ENCODE peak calls at places on chromosomes 7 and 10, in ten cellular contexts. V, F, B, N, W, P, K, Z, T and Y are unnamed samples.

GRCh38 chr10:351770-352318 is 216.6 kb downstream of the ZMYND11 start:
- DNase-seq in Z (no peak), F (no peak), N (no peak), K (no peak), T (no peak), P (no peak), W (no peak), V (no peak), B (no peak), Y (no peak)

GRCh38 chr10:130377986-130378545 is 241.9 kb downstream of the GLRX3 start:
- DNase-seq in W (no peak), F (no peak), T (no peak), Z (no peak), N (no peak), K (no peak), B (no peak), V (no peak), P (no peak), Y (no peak)

GRCh38 chr10:341081-341740 is 206.0 kb downstream of the ZMYND11 start:
- DNase-seq in F (no peak), K (no peak), V (no peak), P (no peak), B (no peak), W (no peak), N (no peak), T (no peak), Z (no peak), Y (no peak)

GRCh38 chr10:28632597-28632940 is 44.8 kb upstream of the BAMBI start:
- DNase-seq in V (no peak), T (no peak), N (no peak), B (no peak), P (no peak), K (peak; percentile 12), F (no peak), Z (no peak), W (no peak), Y (no peak)

GRCh38 chr7:70788276-70788675 is 343.7 kb upstream of the GALNT17 start:
- DNase-seq in V (no peak), K (no peak), T (no peak), W (peak; percentile 33), P (no peak), N (no peak), B (no peak), F (no peak), Z (no peak), Y (no peak)

GRCh38 chr10:60282771-60283353 is 106.8 kb downstream of the ANK3 start:
- DNase-seq in V (no peak), F (no peak), K (peak; percentile 99), P (no peak), T (peak; percentile 28), W (no peak), Z (no peak), B (peak; percentile 56), N (peak; percentile 8), Y (no peak)

GRCh38 chr10:43209064-43209455 is 57.8 kb downstream of the RASGEF1A start:
- DNase-seq in P (no peak), V (peak; percentile 20), N (no peak), K (no peak), Z (no peak), F (no peak), B (no peak), W (no peak), T (no peak), Y (no peak)

GRCh38 chr7:2968616-2969397 is 74.9 kb downstream of the CARD11 start:
- DNase-seq in K (no peak), B (no peak), F (no peak), P (no peak), Z (no peak), N (no peak), W (no peak), T (no peak), V (no peak), Y (no peak)

GRCh38 chr10:1521741-1522140 is 215.6 kb downstream of the ADARB2 start:
- DNase-seq in B (no peak), N (no peak), F (no peak), Z (no peak), T (no peak), P (no peak), V (no peak), K (no peak), W (no peak), Y (no peak)

GRCh38 chr10:98340261-98340675 is 72.3 kb upstream of the LOXL4 start:
- DNase-seq in B (peak; percentile 49), V (no peak), F (no peak), N (peak; percentile 62), K (peak; percentile 20), T (no peak), W (no peak), Z (no peak), P (no peak), Y (no peak)

GRCh38 chr10:132841254-132841975 is 55.5 kb upstream of the NKX6-2 start:
- DNase-seq in K (no peak), V (no peak), P (no peak), T (no peak), F (no peak), W (no peak), N (no peak), Z (no peak), B (no peak), Y (peak; percentile 24)

GRCh38 chr7:81715984-81716588 is 53.8 kb downstream of the HGF start:
- DNase-seq in W (peak; percentile 15), N (no peak), K (peak; percentile 83), Z (no peak), F (no peak), B (peak; percentile 53), P (no peak), T (no peak), V (no peak), Y (no peak)

GRCh38 chr10:112071596-112072133 is 111.9 kb downstream of the GPAM start:
- DNase-seq in W (no peak), P (no peak), N (no peak), F (no peak), K (peak; percentile 56), Z (no peak), V (no peak), B (no peak), T (no peak), Y (no peak)

GRCh38 chr7:30679664-30680063 is 2.6 kb downstream of the CRHR2 start:
- DNase-seq in T (no peak), P (no peak), V (no peak), K (no peak), W (no peak), F (no peak), B (no peak), N (no peak), Z (no peak), Y (no peak)

GRCh38 chr7:48285365-48285764 is 114.1 kb downstream of the ABCA13 start:
- DNase-seq in B (peak; percentile 83), P (no peak), T (no peak), N (no peak), W (no peak), V (no peak), Z (no peak), F (no peak), K (peak; percentile 36), Y (no peak)
- TF ChIP-seq CTCF in B (no peak), P (no peak), T (no peak), N (no peak), W (no peak), V (no peak), Z (no peak), F (no peak), K (no peak), Y (no peak)

GRCh38 chr10:102799691-102800435 is 37.4 kb downstream of the CYP17A1 start:
- DNase-seq in W (no peak), B (no peak), K (no peak), F (no peak), Z (no peak), T (no peak), P (no peak), N (no peak), V (no peak), Y (peak; percentile 93)
- H3K4me1 ChIP-seq in W (peaks cover 38% of the 10 kb centered on the region), B (peaks cover 21% of the 10 kb centered on the region), K (no peaks in the 10 kb centered on the region), F (peaks cover 87% of the 10 kb centered on the region), Z (peaks cover 27% of the 10 kb centered on the region), T (peaks cover 3% of the 10 kb centered on the region), P (peaks cover 84% of the 10 kb centered on the region), N (peaks cover 25% of the 10 kb centered on the region), V (peaks cover 20% of the 10 kb centered on the region), Y (peaks cover 85% of the 10 kb centered on the region)

GRCh38 chr7:44385384-44386138 is 60.2 kb upstream of the CAMK2B start:
- DNase-seq in B (no peak), V (peak; percentile 10), N (no peak), T (no peak), P (no peak), W (no peak), F (no peak), Z (no peak), K (no peak), Y (no peak)

GRCh38 chr7:44384586-44385383 is 59.4 kb upstream of the CAMK2B start:
- DNase-seq in P (no peak), T (no peak), F (no peak), W (no peak), K (no peak), V (peak; percentile 11), B (no peak), Z (peak; percentile 13), N (no peak), Y (no peak)

GRCh38 chr7:44381494-44382220 is 56.3 kb upstream of the CAMK2B start:
- DNase-seq in T (no peak), Z (peak; percentile 13), N (no peak), K (no peak), W (no peak), P (no peak), F (no peak), V (peak; percentile 20), B (no peak), Y (no peak)

GRCh38 chr7:44382459-44383300 is 57.3 kb upstream of the CAMK2B start:
- DNase-seq in V (peak; percentile 14), N (no peak), T (no peak), F (no peak), P (no peak), B (peak; percentile 43), W (no peak), Z (no peak), K (no peak), Y (no peak)

DNA sequence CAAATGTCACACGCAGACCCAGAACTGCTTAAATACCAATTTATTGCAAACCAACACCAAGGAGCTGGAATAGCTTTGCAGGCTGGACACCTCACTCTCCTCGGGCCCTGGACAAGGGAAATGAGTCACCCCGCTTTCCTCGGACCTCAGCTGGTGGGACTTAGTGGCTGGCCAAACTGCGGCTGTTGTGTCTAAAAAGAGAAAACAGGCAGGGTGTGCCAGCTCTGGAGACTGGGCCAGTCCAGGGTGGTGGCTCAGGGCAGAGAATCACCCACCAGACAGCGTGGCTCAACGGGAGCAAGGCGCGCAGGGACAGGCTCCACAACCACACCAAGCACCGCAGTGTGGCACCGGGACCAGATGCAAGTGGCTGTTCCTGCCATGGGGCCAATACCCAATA is 58.2 kb upstream of the CAMK2B start:
- DNase-seq in B (peak; percentile 81), K (peak; percentile 21), F (no peak), V (peak; percentile 14), T (no peak), W (no peak), P (no peak), N (no peak), Z (no peak), Y (peak; percentile 65)
- H3K27ac ChIP-seq in B (peak overlapping the region; percentile 76), K (peak overlapping the region; percentile 43), F (no peak overlapping the region), V (no peak overlapping the region), T (no peak overlapping the region), W (no peak overlapping the region), P (peak overlapping the region; percentile 1), N (no peak overlapping the region), Z (no peak overlapping the region), Y (peak overlapping the region; percentile 55)

DNA sequence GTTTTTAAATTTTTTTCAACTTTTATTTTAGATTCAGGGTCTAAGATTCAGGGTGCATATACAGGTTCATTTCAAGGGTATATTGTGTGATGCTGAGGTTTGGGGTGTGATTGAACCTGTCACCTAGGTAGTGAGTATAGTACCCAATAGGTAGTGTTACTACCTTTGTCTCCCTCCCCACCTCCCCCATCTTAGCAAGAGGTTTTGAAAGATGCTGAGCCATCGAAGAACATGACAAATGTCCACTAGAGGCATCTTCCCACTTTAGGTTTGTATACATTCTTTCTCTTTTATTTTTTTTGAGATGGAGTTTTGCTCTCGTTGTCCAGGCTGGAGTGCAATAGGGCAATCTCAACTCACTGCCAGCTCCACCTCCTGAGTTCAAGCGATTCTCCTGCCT is 880 bp upstream of the MGAM2 start:
- DNase-seq in N (no peak), K (no peak), V (no peak), P (no peak), Z (no peak), T (no peak), F (no peak), B (no peak), W (no peak), Y (no peak)
- TF ChIP-seq CTCF in N (peak; percentile 10), K (no peak), V (no peak), P (no peak), Z (no peak), T (no peak), F (no peak), B (no peak), W (no peak), Y (no peak)